ENCODE peak calls at places on chromosomes 7 and 10, in five cellular contexts. One of them, this sample, is unnamed.

GRCh38 chr10:122056431-122057094 is 67.6 kb downstream of the TACC2 start:
- DNase-seq in fibroblast of lung: no peak
- DNase-seq in A549: peak; percentile 89
- DNase-seq in testis: no peak
- DNase-seq in stomach: peak; percentile 51
- DNase-seq in this sample: no peak

GRCh38 chr7:107167483-107168232 is 1.1 kb upstream of the HBP1 start:
- DNase-seq in A549: peak; percentile 86
- DNase-seq in stomach: peak; percentile 53
- DNase-seq in fibroblast of lung: peak; percentile 86
- DNase-seq in testis: peak; percentile 77
- DNase-seq in this sample: peak; percentile 93

GRCh38 chr7:143049380-143049779 is 2.8 kb upstream of the OR6V1 start:
- DNase-seq in testis: no peak
- DNase-seq in stomach: no peak
- DNase-seq in fibroblast of lung: no peak
- DNase-seq in A549: no peak
- DNase-seq in this sample: no peak

GRCh38 chr7:7178081-7178480 is 4.3 kb upstream of the C1GALT1 start:
- DNase-seq in fibroblast of lung: no peak
- DNase-seq in A549: no peak
- DNase-seq in testis: no peak
- DNase-seq in stomach: no peak
- DNase-seq in this sample: no peak

GRCh38 chr7:95527776-95528250 is 42.1 kb downstream of the ASB4 start:
- DNase-seq in testis: no peak
- DNase-seq in A549: no peak
- DNase-seq in stomach: no peak
- DNase-seq in fibroblast of lung: no peak
- DNase-seq in this sample: no peak

GRCh38 chr7:108310351-108310750 is 145.9 kb downstream of the NRCAM start:
- DNase-seq in stomach: no peak
- DNase-seq in testis: no peak
- DNase-seq in fibroblast of lung: peak; percentile 67
- DNase-seq in A549: no peak
- DNase-seq in this sample: peak; percentile 12

GRCh38 chr7:2523461-2523905 is 3.9 kb downstream of the LFNG start:
- DNase-seq in fibroblast of lung: no peak
- DNase-seq in testis: no peak
- DNase-seq in A549: no peak
- DNase-seq in stomach: peak; percentile 76
- DNase-seq in this sample: no peak

GRCh38 chr7:47576031-47576908 is 5.6 kb downstream of the TNS3 start:
- DNase-seq in fibroblast of lung: peak; percentile 73
- DNase-seq in stomach: peak; percentile 89
- DNase-seq in A549: peak; percentile 94
- DNase-seq in testis: peak; percentile 90
- DNase-seq in this sample: peak; percentile 94

GRCh38 chr10:74145133-74145532 is 5.5 kb downstream of the AP3M1 start:
- DNase-seq in stomach: no peak
- DNase-seq in fibroblast of lung: peak; percentile 83
- DNase-seq in A549: no peak
- DNase-seq in testis: no peak
- DNase-seq in this sample: peak; percentile 92

GRCh38 chr10:126671402-126671975 is 996 bp upstream of the C10orf90 start:
- DNase-seq in testis: no peak
- DNase-seq in fibroblast of lung: no peak
- DNase-seq in stomach: no peak
- DNase-seq in A549: no peak
- DNase-seq in this sample: no peak

GRCh38 chr10:127344346-127344745 is 148.0 kb upstream of the INSYN2A start:
- DNase-seq in testis: no peak
- DNase-seq in fibroblast of lung: no peak
- DNase-seq in stomach: no peak
- DNase-seq in A549: no peak
- DNase-seq in this sample: peak; percentile 5

GRCh38 chr7:18895456-18895855 is 222.0 kb downstream of the TWIST1 start:
- DNase-seq in fibroblast of lung: peak; percentile 85
- DNase-seq in A549: peak; percentile 2
- DNase-seq in testis: no peak
- DNase-seq in stomach: no peak
- DNase-seq in this sample: peak; percentile 57

GRCh38 chr7:47782792-47783191 is 165.5 kb downstream of the PKD1L1 start:
- DNase-seq in testis: no peak
- DNase-seq in A549: no peak
- DNase-seq in stomach: no peak
- DNase-seq in fibroblast of lung: no peak
- DNase-seq in this sample: no peak

GRCh38 chr7:142581341-142581740 is 167.9 kb upstream of the PRSS1 start:
- DNase-seq in fibroblast of lung: peak; percentile 45
- DNase-seq in A549: peak; percentile 10
- DNase-seq in testis: no peak
- DNase-seq in stomach: no peak
- DNase-seq in this sample: peak; percentile 33

GRCh38 chr7:81623251-81623855 is 146.5 kb downstream of the HGF start:
- DNase-seq in A549: no peak
- DNase-seq in testis: no peak
- DNase-seq in stomach: no peak
- DNase-seq in fibroblast of lung: no peak
- DNase-seq in this sample: no peak

GRCh38 chr7:116522247-116522646 is 2.6 kb upstream of the CAV1 start:
- DNase-seq in testis: no peak
- DNase-seq in stomach: no peak
- DNase-seq in fibroblast of lung: peak; percentile 97
- DNase-seq in A549: peak; percentile 80
- DNase-seq in this sample: peak; percentile 70

DNA sequence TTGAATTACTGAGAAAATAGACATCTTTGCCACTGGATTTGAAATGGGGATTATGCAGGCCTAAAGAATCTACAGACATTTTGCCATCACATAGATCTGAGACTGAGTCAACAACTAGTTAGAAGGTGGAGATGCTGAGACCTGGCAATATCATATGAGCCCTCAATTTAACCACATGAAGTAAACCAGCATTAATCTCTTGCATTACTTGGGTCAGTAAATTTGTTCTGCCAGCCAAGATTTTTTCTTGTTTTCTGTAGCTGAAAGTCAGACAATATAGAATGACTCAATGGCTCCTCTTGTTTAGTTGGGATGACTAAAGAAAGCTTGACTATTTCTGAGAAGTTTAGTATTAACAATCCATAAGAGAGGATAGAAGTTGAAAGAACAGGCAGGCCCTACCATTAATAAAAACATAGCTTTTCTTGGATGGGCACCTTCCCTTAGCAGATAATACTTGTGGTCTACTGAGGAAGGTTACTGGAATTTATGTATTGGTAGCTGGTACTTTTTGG is 396.7 kb upstream of the SORCS1 start:
- DNase-seq in testis: no peak
- DNase-seq in fibroblast of lung: peak; percentile 78
- DNase-seq in A549: no peak
- DNase-seq in stomach: no peak
- DNase-seq in this sample: no peak
- TF ChIP-seq CTCF in testis: no peak
- TF ChIP-seq CTCF in fibroblast of lung: no peak
- TF ChIP-seq CTCF in A549: no peak
- TF ChIP-seq CTCF in stomach: no peak
- TF ChIP-seq CTCF in this sample: no peak

GRCh38 chr7:36372156-36372555 is 17.5 kb upstream of the ANLN start:
- DNase-seq in fibroblast of lung: peak; percentile 35
- DNase-seq in A549: no peak
- DNase-seq in testis: no peak
- DNase-seq in stomach: no peak
- DNase-seq in this sample: no peak
- H3K4me3 ChIP-seq in fibroblast of lung: no peak overlapping the region
- H3K4me3 ChIP-seq in A549: no peak overlapping the region
- H3K4me3 ChIP-seq in testis: no peak overlapping the region
- H3K4me3 ChIP-seq in stomach: no peak overlapping the region
- H3K4me3 ChIP-seq in this sample: no peak overlapping the region

GRCh38 chr10:110358869-110359629 is 54.3 kb upstream of the SMNDC1 start:
- DNase-seq in A549: peak; percentile 37
- DNase-seq in testis: no peak
- DNase-seq in fibroblast of lung: peak; percentile 70
- DNase-seq in stomach: peak; percentile 80
- DNase-seq in this sample: no peak
- TF ChIP-seq CTCF in A549: no peak
- TF ChIP-seq CTCF in testis: no peak
- TF ChIP-seq CTCF in fibroblast of lung: no peak
- TF ChIP-seq CTCF in stomach: no peak
- TF ChIP-seq CTCF in this sample: no peak

GRCh38 chr10:62636825-62637248 is 167.7 kb upstream of the ADO start:
- DNase-seq in testis: no peak
- DNase-seq in A549: no peak
- DNase-seq in stomach: no peak
- DNase-seq in fibroblast of lung: no peak
- DNase-seq in this sample: peak; percentile 22
- H3K4me3 ChIP-seq in testis: no peak overlapping the region
- H3K4me3 ChIP-seq in A549: no peak overlapping the region
- H3K4me3 ChIP-seq in stomach: no peak overlapping the region
- H3K4me3 ChIP-seq in fibroblast of lung: peak overlapping the region; percentile 46
- H3K4me3 ChIP-seq in this sample: peak overlapping the region; percentile 44

DNA sequence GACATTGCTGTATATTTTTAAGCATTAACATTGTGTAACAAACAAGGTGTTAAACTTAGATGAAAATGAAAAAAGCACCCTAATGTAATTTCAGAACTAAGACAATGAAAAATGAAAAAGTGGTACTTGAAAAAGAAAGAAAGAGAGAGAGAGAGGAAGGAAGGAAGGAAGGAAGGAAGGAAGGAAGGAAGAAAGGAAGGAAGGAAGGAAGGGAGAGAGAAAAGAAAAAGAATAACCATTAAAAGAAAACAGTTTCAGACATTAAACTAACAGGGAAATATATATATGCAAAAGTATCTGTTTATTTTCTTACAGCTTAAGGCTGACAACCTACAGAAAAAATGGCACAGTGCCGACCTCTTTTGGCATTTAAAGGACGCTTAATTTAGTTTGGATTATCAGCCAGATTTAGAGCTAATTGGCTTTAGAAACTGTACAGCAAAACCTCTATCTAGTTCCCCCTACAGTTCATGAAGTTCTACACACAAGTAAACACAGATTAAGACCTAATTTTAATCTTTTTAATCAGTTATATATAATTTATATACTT is 13.8 kb downstream of the MTERF1 start:
- DNase-seq in fibroblast of lung: no peak
- DNase-seq in A549: no peak
- DNase-seq in stomach: no peak
- DNase-seq in testis: no peak
- DNase-seq in this sample: no peak
- TF ChIP-seq CTCF in fibroblast of lung: no peak
- TF ChIP-seq CTCF in A549: no peak
- TF ChIP-seq CTCF in stomach: no peak
- TF ChIP-seq CTCF in testis: no peak
- TF ChIP-seq CTCF in this sample: no peak

GRCh38 chr10:89332092-89332633 is 4.4 kb downstream of the IFIT3 start:
- DNase-seq in fibroblast of lung: peak; percentile 60
- DNase-seq in A549: no peak
- DNase-seq in stomach: no peak
- DNase-seq in testis: peak; percentile 28
- DNase-seq in this sample: peak; percentile 97
- H3K4me3 ChIP-seq in fibroblast of lung: peak overlapping the region; percentile 58
- H3K4me3 ChIP-seq in A549: no peak overlapping the region
- H3K4me3 ChIP-seq in stomach: peak overlapping the region; percentile 43
- H3K4me3 ChIP-seq in testis: peak overlapping the region; percentile 41
- H3K4me3 ChIP-seq in this sample: peak overlapping the region; percentile 62

GRCh38 chr7:154698726-154699291 is 304.1 kb downstream of the PAXIP1 start:
- DNase-seq in fibroblast of lung: peak; percentile 14
- DNase-seq in testis: no peak
- DNase-seq in stomach: no peak
- DNase-seq in A549: peak; percentile 14
- DNase-seq in this sample: no peak
- TF ChIP-seq CTCF in fibroblast of lung: no peak
- TF ChIP-seq CTCF in testis: peak; percentile 25
- TF ChIP-seq CTCF in stomach: peak; percentile 31
- TF ChIP-seq CTCF in A549: peak; percentile 7
- TF ChIP-seq CTCF in this sample: no peak

This sample was measured in fibroblast of villous mesenchyme.